ENCODE peak calls at places on chromosome 11, in four cellular contexts. K, G, C and Y are unnamed samples.

GRCh38 chr11:13260196-13260962 is 17.2 kb upstream of the BMAL1 start:
- DNase-seq in K (no peak), G (peak; percentile 43), C (no peak), Y (peak; percentile 28)

GRCh38 chr11:118658372-118659313 is 20.8 kb downstream of the TREH start:
- DNase-seq in K (peak; percentile 47), G (peak; percentile 20), C (no peak), Y (peak; percentile 40)

GRCh38 chr11:13354335-13354734 is 76.7 kb downstream of the BMAL1 start:
- DNase-seq in K (peak; percentile 70), G (peak; percentile 40), C (no peak), Y (peak; percentile 76)

GRCh38 chr11:86595401-86595800 is 77.0 kb downstream of the ME3 start:
- DNase-seq in K (no peak), G (no peak), C (peak; percentile 45), Y (no peak)

GRCh38 chr11:75553889-75554257 is 8.2 kb upstream of the SERPINH1 start:
- DNase-seq in K (no peak), G (no peak), C (no peak), Y (no peak)

GRCh38 chr11:71309611-71310010 is 57.2 kb upstream of the SHANK2 start:
- DNase-seq in K (peak; percentile 12), G (no peak), C (no peak), Y (no peak)

GRCh38 chr11:78416285-78417174 is 1.1 kb downstream of the GAB2 start:
- DNase-seq in K (peak; percentile 80), G (peak; percentile 90), C (peak; percentile 84), Y (peak; percentile 85)

GRCh38 chr11:41379084-41379483 is 80.4 kb downstream of the LRRC4C start:
- DNase-seq in K (no peak), G (no peak), C (no peak), Y (no peak)

GRCh38 chr11:42770444-42771065 is 541.2 kb upstream of the API5 start:
- DNase-seq in K (peak; percentile 31), G (peak; percentile 36), C (no peak), Y (peak; percentile 48)

GRCh38 chr11:96134622-96135021 is 208.4 kb downstream of the MAML2 start:
- DNase-seq in K (no peak), G (no peak), C (no peak), Y (no peak)

GRCh38 chr11:65132238-65132987 is 1.9 kb downstream of the SYVN1 start:
- DNase-seq in K (no peak), G (no peak), C (no peak), Y (no peak)

GRCh38 chr11:2537896-2538855 is 93.4 kb downstream of the KCNQ1 start:
- DNase-seq in K (no peak), G (no peak), C (no peak), Y (no peak)

DNA sequence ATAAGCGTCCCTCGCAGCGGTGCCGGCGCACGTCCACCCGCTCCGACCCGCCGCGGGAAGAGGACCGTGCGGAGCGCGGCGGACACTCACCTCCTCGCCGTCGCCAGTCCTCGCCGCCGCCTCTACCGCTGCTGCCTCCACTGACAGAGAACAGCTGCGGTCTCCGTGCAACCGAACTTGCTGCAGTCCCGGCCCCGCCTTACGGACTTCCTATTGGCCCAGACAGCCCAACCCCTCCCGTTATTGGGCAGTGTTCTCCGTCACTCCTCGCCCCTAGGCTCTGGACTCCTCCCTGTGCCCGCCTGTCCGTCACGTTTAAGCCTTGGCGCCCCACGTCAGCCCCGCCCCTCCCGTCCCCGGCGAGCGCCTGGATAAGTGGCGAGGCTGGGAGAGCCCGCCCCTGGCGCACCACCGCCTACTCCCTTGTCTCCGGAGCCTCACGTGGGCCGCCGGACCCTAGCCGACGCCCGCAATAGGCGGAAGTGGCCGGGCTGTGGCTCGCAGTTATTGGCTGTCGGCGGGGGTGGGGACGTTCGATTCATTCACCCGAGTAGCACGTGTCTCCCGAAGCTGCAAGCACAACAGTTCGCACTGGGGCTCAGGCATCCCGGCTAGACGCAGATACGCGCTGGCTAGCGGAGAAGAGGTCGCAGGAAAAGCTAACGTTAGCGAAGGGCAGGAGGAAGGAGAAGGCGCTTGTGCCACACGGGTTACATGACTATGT is at the start of gene PC:
- DNase-seq in K (peak; percentile 100), G (peak; percentile 99), C (peak; percentile 100), Y (peak; percentile 99)
- H2AFZ ChIP-seq in K (no peak within 1 kb of the TSS), G (peak within 1 kb of the TSS; percentile 82), C (peak within 1 kb of the TSS; percentile 86), Y (peak within 1 kb of the TSS; percentile 98)

DNA sequence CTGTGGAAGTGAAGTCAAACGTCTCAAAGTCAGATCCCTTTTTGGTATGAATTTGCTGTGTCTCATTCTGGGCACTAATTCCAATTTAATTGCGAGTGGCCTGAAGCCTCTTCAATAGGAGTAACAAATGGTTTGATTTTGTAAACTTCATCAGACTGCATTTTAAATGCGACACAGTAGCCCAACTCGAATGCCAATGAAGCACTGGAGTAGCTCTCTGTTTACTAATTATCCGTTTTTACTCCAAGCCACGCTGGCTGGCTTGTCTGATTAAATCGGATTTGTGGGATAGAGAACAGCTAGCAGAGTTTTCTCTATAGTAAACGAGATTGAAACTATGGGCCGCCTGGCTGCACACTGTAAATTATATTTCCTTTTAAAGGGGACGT is 67.1 kb upstream of the NNMT start:
- DNase-seq in K (no peak), G (no peak), C (no peak), Y (no peak)
- H2AFZ ChIP-seq in K (no peak overlapping the region), G (no peak overlapping the region), C (no peak overlapping the region), Y (peak overlapping the region; percentile 91)

DNA sequence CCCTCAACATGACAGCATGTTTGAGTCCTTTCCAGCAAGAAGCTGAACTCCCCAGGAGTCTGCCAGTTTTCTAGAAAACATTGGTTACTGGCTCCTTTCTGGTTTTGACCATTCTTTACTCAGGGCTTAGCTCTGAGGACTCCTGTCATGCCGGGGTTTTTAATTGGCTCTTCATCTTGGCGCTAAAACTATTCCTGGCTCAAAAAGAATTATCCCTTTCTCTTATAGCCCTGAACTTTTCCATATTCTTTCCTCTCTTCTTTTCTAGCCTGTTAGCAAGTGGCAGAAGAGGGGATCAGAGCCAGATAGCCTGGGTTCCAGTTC is 59.7 kb downstream of the TRAF6 start:
- DNase-seq in K (no peak), G (no peak), C (no peak), Y (no peak)
- H2AFZ ChIP-seq in K (no peak overlapping the region), G (no peak overlapping the region), C (no peak overlapping the region), Y (no peak overlapping the region)

DNA sequence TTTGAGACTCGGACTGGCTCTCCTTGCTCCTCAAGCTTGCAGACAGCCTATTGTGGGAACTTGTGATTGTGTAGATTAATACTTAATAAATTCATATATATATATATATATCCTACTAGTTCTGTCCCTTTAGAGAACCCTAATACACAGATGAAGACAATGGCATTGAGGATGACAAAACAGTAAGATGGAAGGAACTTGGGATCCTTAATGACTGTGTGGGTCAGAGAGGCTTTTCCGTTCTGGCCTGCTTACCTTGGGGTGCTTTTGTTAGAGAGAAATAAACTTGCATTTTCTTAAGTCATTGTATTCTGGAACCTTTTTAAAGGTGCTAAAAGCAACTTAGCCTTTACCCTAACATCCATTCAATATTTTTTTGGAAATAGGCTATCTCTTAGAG is 49.6 kb upstream of the RRAS2 start:
- DNase-seq in K (no peak), G (no peak), C (no peak), Y (no peak)
- H2AFZ ChIP-seq in K (no peak overlapping the region), G (no peak overlapping the region), C (no peak overlapping the region), Y (peak overlapping the region; percentile 82)

GRCh38 chr11:128187377-128187776 is 400.0 kb downstream of the ETS1 start:
- DNase-seq in K (no peak), G (no peak), C (no peak), Y (no peak)
- H2AFZ ChIP-seq in K (no peak overlapping the region), G (no peak overlapping the region), C (no peak overlapping the region), Y (no peak overlapping the region)

GRCh38 chr11:29279716-29280115 is 737.1 kb downstream of the KCNA4 start:
- DNase-seq in K (no peak), G (no peak), C (no peak), Y (no peak)
- H2AFZ ChIP-seq in K (no peak overlapping the region), G (no peak overlapping the region), C (no peak overlapping the region), Y (no peak overlapping the region)